ENCODE peak calls at places on chromosomes 6 and 20, in five cellular contexts. R, H, Y, J and L are unnamed samples.

GRCh38 chr6:24520929-24521546 is 26.3 kb downstream of the ALDH5A1 start:
- DNase-seq in J (no peak), R (peak; percentile 18), H (no peak), Y (no peak), L (no peak)

GRCh38 chr6:53192590-53193232 is 44.1 kb upstream of the GCM1 start:
- DNase-seq in H (no peak), R (no peak), J (no peak), Y (no peak), L (no peak)

GRCh38 chr6:31791324-31792089 is 4.0 kb downstream of the VARS1 start:
- DNase-seq in J (no peak), H (no peak), R (peak; percentile 54), Y (no peak), L (no peak)

GRCh38 chr20:34014878-34015277 is 21.2 kb downstream of the RALY start:
- DNase-seq in R (no peak), Y (no peak), J (no peak), H (no peak), L (no peak)

GRCh38 chr6:45933855-45934254 is 81.8 kb downstream of the CLIC5 start:
- DNase-seq in H (no peak), R (no peak), Y (no peak), J (no peak), L (no peak)

GRCh38 chr6:33312361-33313104 is 1.3 kb downstream of the TAPBP start:
- DNase-seq in Y (peak; percentile 92), H (no peak), J (no peak), R (peak; percentile 57), L (no peak)

GRCh38 chr6:74091794-74092157 is 395.8 kb downstream of the CD109 start:
- DNase-seq in H (no peak), R (peak; percentile 38), Y (no peak), J (no peak), L (no peak)

GRCh38 chr6:47206626-47207025 is 103.1 kb downstream of the TNFRSF21 start:
- DNase-seq in H (no peak), R (no peak), J (no peak), Y (no peak), L (no peak)

GRCh38 chr20:62370807-62371587 is 3.9 kb upstream of the LAMA5 start:
- DNase-seq in Y (no peak), J (no peak), H (no peak), R (no peak), L (no peak)

GRCh38 chr6:10495014-10495413 is 26.1 kb upstream of the GCNT2 start:
- DNase-seq in Y (no peak), H (no peak), R (no peak), J (no peak), L (no peak)

GRCh38 chr6:80608881-80609280 is 502.4 kb downstream of the BCKDHB start:
- DNase-seq in R (peak; percentile 14), J (no peak), Y (no peak), H (no peak), L (no peak)

GRCh38 chr6:743320-744096 is 50.6 kb upstream of the EXOC2 start:
- DNase-seq in H (no peak), Y (no peak), J (no peak), R (peak; percentile 68), L (no peak)

GRCh38 chr20:41501376-41501775 is 116.8 kb downstream of the CHD6 start:
- DNase-seq in Y (no peak), R (peak; percentile 58), H (no peak), J (no peak), L (no peak)

GRCh38 chr6:97674802-97675201 is 391.8 kb upstream of the MMS22L start:
- DNase-seq in Y (no peak), R (peak; percentile 33), H (no peak), J (no peak), L (no peak)

GRCh38 chr6:13294499-13295069 is 33.8 kb downstream of the TBC1D7 start:
- DNase-seq in J (peak; percentile 41), Y (no peak), R (no peak), H (no peak), L (no peak)

GRCh38 chr6:167697316-167697715 is 129.4 kb upstream of the AFDN start:
- DNase-seq in H (no peak), Y (no peak), J (no peak), R (no peak), L (no peak)

GRCh38 chr6:15522427-15522826 is 140.4 kb downstream of the DTNBP1 start:
- DNase-seq in J (no peak), R (no peak), H (no peak), Y (no peak), L (no peak)

GRCh38 chr6:168152306-168152963 is 73.4 kb upstream of the FRMD1 start:
- DNase-seq in Y (no peak), H (no peak), R (no peak), J (peak; percentile 56), L (no peak)

GRCh38 chr6:126374372-126374771 is 34.5 kb downstream of the CENPW start:
- DNase-seq in J (no peak), Y (no peak), H (no peak), R (no peak), L (no peak)

GRCh38 chr6:31462964-31463940 is 34.7 kb upstream of the MICB start:
- DNase-seq in J (peak; percentile 94), Y (peak; percentile 88), R (peak; percentile 65), H (peak; percentile 79), L (peak; percentile 30)

GRCh38 chr20:51014797-51015722 is 7.8 kb downstream of the KCNG1 start:
- DNase-seq in Y (no peak), J (no peak), H (no peak), R (peak; percentile 71), L (no peak)

GRCh38 chr6:127811939-127812338 is 88.9 kb downstream of the THEMIS start:
- DNase-seq in H (no peak), J (no peak), R (no peak), Y (no peak), L (no peak)

GRCh38 chr6:13715444-13715883 is 3.8 kb upstream of the RANBP9 start:
- DNase-seq in Y (no peak), J (no peak), R (peak; percentile 43), H (no peak), L (no peak)

GRCh38 chr6:161869491-161869890 is 595.6 kb upstream of the AGPAT4 start:
- DNase-seq in Y (no peak), J (no peak), H (no peak), R (no peak), L (no peak)

GRCh38 chr6:31529329-31530150 is 778 bp downstream of the MCCD1 start:
- DNase-seq in Y (no peak), R (no peak), H (no peak), J (no peak), L (no peak)

GRCh38 chr6:26521485-26522391 is 16.4 kb upstream of the HMGN4 start:
- DNase-seq in R (peak; percentile 79), J (peak; percentile 89), Y (peak; percentile 77), H (peak; percentile 26), L (peak; percentile 21)

GRCh38 chr20:6530254-6530653 is 237.2 kb upstream of the BMP2 start:
- DNase-seq in H (no peak), J (no peak), R (peak; percentile 45), Y (no peak), L (no peak)

GRCh38 chr20:19969507-19970255 is 47.5 kb upstream of the NAA20 start:
- DNase-seq in Y (no peak), H (no peak), R (no peak), J (no peak), L (no peak)

DNA sequence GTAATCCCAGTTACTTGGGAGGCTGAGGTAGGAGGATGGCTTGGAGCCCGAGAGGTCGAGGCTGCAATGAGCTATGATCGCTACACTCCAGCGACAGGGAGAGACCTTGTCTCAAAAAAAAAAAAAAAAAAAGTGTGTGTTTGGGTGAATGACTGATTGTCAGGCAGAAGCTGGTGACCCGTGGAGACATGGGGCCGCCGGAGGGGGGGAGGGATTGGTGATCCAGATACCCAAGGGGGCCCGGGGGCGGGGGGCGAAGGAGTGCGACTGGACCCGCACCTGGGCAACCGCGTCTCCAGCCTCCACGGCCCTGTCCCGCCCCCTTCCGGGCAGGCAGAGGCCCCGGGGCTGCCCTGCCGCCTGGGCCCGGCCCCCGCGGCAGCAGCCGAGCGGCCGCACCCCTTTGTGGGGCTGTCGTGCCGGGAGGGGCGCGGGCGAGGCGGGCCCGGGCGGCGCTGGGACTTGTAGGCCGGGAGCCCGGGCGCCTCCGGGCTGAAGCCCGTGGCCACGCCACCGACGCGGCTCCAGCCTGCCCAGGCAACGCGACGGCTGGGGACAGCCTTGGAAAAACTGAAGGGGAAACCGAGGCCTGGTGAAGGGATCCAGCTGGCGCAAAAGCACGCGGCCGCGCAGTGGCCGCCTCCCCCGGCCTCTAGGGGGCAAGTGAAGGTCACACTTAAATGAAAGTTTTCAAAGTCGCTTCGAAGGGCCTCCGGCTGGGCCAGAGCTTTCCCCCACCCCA is 2.1 kb upstream of the RBM38 start:
- DNase-seq in J (no peak), Y (peak; percentile 81), H (no peak), R (peak; percentile 65), L (peak; percentile 34)
- H3K27ac ChIP-seq in J (peak overlapping the region; percentile 67), Y (peak overlapping the region; percentile 34), H (peak overlapping the region; percentile 65), R (no peak overlapping the region), L (peak overlapping the region; percentile 92)

GRCh38 chr6:39199541-39199940 is 29.7 kb downstream of the KCNK5 start:
- DNase-seq in Y (no peak), R (no peak), J (no peak), H (no peak), L (no peak)

GRCh38 chr6:39200498-39201020 is 28.7 kb downstream of the KCNK5 start:
- DNase-seq in H (no peak), R (no peak), J (no peak), Y (no peak), L (no peak)

GRCh38 chr6:39197521-39198500 is 31.5 kb downstream of the KCNK5 start:
- DNase-seq in J (no peak), R (no peak), Y (no peak), H (no peak), L (no peak)

GRCh38 chr6:39202166-39202565 is 27.1 kb downstream of the KCNK5 start:
- DNase-seq in R (no peak), J (no peak), H (no peak), Y (no peak), L (no peak)

DNA sequence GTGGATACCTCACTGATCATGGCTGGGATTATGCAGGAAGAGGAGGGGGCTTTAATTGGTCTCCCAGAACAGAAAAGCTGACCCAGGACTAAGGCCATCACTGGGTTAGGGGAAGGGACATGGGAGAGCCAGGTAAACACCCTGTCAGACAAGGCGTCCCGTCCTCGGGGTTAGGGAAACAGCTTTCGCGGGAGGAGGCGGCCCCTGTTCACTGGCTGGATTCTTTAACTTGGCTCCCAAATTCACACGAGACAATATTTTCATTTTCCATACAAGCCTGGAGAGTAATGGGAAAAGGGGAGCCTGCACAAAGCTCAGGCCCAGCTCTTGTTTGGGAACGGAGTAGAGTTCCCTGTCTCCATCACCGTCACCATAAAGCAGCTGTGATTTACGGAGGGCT is 29.3 kb downstream of the KCNK5 start:
- DNase-seq in H (no peak), J (no peak), R (no peak), Y (no peak), L (no peak)
- TF ChIP-seq CTCF in H (no peak), J (no peak), R (no peak), Y (no peak), L (no peak)

GRCh38 chr6:156691018-156691417 is 86.2 kb upstream of the ARID1B start:
- DNase-seq in H (no peak), Y (no peak), J (no peak), R (no peak), L (no peak)
- H3K4me1 ChIP-seq in H (peaks cover 13% of the 10 kb centered on the region), Y (peaks cover 2% of the 10 kb centered on the region), J (peaks cover 12% of the 10 kb centered on the region), R (no peaks in the 10 kb centered on the region), L (peaks cover 4% of the 10 kb centered on the region)

DNA sequence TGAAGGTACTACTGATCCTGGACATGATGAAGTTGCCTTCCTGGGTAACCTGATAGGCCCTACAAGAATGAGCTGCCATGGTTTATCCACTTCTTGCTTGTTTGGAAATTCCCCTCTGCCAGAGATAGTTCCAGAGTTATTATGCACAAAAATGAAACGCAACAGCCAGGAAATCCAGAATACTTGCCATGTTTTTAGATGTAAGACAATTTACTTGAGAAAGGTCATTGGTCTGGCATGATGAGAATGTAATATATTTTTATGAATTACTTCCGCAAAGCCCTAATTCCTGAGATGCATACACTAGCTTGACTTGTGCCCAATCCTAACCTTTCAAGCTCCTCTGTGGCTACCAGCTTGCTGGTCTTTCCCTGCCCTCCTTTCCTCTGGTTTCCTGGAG is 27.9 kb upstream of the NT5E start:
- DNase-seq in J (no peak), R (no peak), Y (no peak), H (no peak), L (no peak)
- H3K27ac ChIP-seq in J (peak overlapping the region; percentile 14), R (no peak overlapping the region), Y (no peak overlapping the region), H (peak overlapping the region; percentile 52), L (no peak overlapping the region)